ENCODE peak calls at places on chromosomes 13 and 19, in nine cellular contexts. B is Peyer's patch; V is stimulated activated CD8-positive, alpha-beta memory T cell treated with anti-CD3 and anti-CD28 coated beads, Interleukin-15, amount 100 ng/mL, for 24 hours; O is AG08396; I is smooth muscle cell of the brain vasculature; E is SIG-M5; K is activated CD8-positive, alpha-beta memory T cell treated with anti-CD3 and anti-CD28 coated beads, Interleukin-2, amount 50 U/mL, for 48 hours; U is GM23248; G is GM04503. P is an unnamed sample.

GRCh38 chr19:45347570-45348366 is 7.2 kb downstream of the KLC3 start:
- DNase-seq in B (no peak), V (no peak), O (no peak), I (no peak), E (no peak), K (no peak), U (no peak), G (no peak), P (no peak)

GRCh38 chr19:932647-933552 is 7.1 kb downstream of the ARID3A start:
- DNase-seq in B (peak), V (no peak), O (peak), I (peak), E (no peak), K (no peak), U (peak), G (peak), P (peak)

GRCh38 chr19:3293560-3293959 is 69.1 kb downstream of the CELF5 start:
- DNase-seq in B (no peak), V (no peak), O (no peak), I (no peak), E (no peak), K (no peak), U (no peak), G (no peak), P (no peak)

GRCh38 chr19:56162258-56162657 is 13.6 kb upstream of the GALP start:
- DNase-seq in B (no peak), V (no peak), O (no peak), I (no peak), E (no peak), K (no peak), U (no peak), G (no peak), P (no peak)

GRCh38 chr13:63843766-63844699 is 2428.4 kb upstream of the PCDH20 start:
- DNase-seq in B (no peak), V (no peak), O (no peak), I (no peak), E (no peak), K (no peak), U (no peak), G (no peak), P (no peak)

GRCh38 chr19:536031-536880 is 4.7 kb downstream of the CDC34 start:
- DNase-seq in B (no peak), V (no peak), O (no peak), I (no peak), E (no peak), K (no peak), U (no peak), G (no peak), P (no peak)

GRCh38 chr19:2491130-2491801 is 15.3 kb downstream of the GADD45B start:
- DNase-seq in B (no peak), V (no peak), O (peak), I (no peak), E (no peak), K (no peak), U (peak), G (peak), P (no peak)

GRCh38 chr19:50415661-50416033 is 3.1 kb upstream of the SPIB start:
- DNase-seq in B (peak), V (no peak), O (no peak), I (no peak), E (no peak), K (no peak), U (no peak), G (no peak), P (no peak)

GRCh38 chr13:22428188-22428828 is 752.5 kb upstream of the SGCG start:
- DNase-seq in B (no peak), V (no peak), O (no peak), I (no peak), E (no peak), K (no peak), U (no peak), G (no peak), P (no peak)

GRCh38 chr13:21176195-21176981 is at the start of the genes MRPL57 and SKA3:
- DNase-seq in B (peak), V (peak), O (peak), I (peak), E (peak), K (peak), U (peak), G (peak), P (peak)

GRCh38 chr19:55625004-55625326 is 599 bp upstream of the ZNF784 start:
- DNase-seq in B (no peak), V (no peak), O (no peak), I (no peak), E (no peak), K (no peak), U (no peak), G (no peak), P (no peak)

GRCh38 chr19:33403221-33403972 is 29.9 kb downstream of the CEBPG start:
- DNase-seq in B (no peak), V (no peak), O (no peak), I (no peak), E (no peak), K (no peak), U (no peak), G (no peak), P (no peak)

GRCh38 chr19:5832049-5832448 is 7.5 kb downstream of the FUT6 start:
- DNase-seq in B (no peak), V (no peak), O (no peak), I (no peak), E (no peak), K (no peak), U (no peak), G (no peak), P (no peak)

GRCh38 chr13:98921015-98921414 is 56.8 kb downstream of the DOCK9 start:
- DNase-seq in B (no peak), V (no peak), O (no peak), I (no peak), E (no peak), K (no peak), U (no peak), G (no peak), P (no peak)

GRCh38 chr13:74662895-74663294 is 528.7 kb upstream of the KLF12 start:
- DNase-seq in B (no peak), V (no peak), O (no peak), I (no peak), E (no peak), K (no peak), U (no peak), G (no peak), P (no peak)

GRCh38 chr13:110875243-110875642 is 39.6 kb downstream of the ANKRD10 start:
- DNase-seq in B (no peak), V (no peak), O (no peak), I (no peak), E (no peak), K (no peak), U (no peak), G (no peak), P (no peak)

GRCh38 chr19:9986787-9987281 is 23.5 kb downstream of the COL5A3 start:
- DNase-seq in B (no peak), V (no peak), O (no peak), I (no peak), E (no peak), K (no peak), U (peak), G (peak), P (no peak)

GRCh38 chr13:96947343-96947910 is 46.8 kb downstream of the OXGR1 start:
- DNase-seq in B (no peak), V (no peak), O (no peak), I (no peak), E (no peak), K (no peak), U (no peak), G (no peak), P (no peak)

GRCh38 chr19:36152061-36152885 is at the start of gene COX7A1:
- DNase-seq in B (no peak), V (no peak), O (peak), I (no peak), E (no peak), K (no peak), U (peak), G (no peak), P (no peak)

GRCh38 chr13:46386426-46386995 is 541 bp downstream of the RUBCNL start:
- DNase-seq in B (no peak), V (no peak), O (no peak), I (no peak), E (no peak), K (no peak), U (peak), G (no peak), P (no peak)